ENCODE peak calls at places on chromosomes 13 and 19, in four cellular contexts. One of them, this sample, is unnamed.

GRCh38 chr19:42360787-42361544 is 29.1 kb downstream of the CNFN start:
- DNase-seq in AG04450: no peak
- DNase-seq in body of pancreas: no peak
- DNase-seq in AG10803: no peak
- DNase-seq in this sample: no peak

GRCh38 chr19:19539738-19540703 is 2.0 kb downstream of the CILP2 start:
- DNase-seq in AG04450: no peak
- DNase-seq in body of pancreas: peak; percentile 64
- DNase-seq in AG10803: peak; percentile 57
- DNase-seq in this sample: peak; percentile 50

GRCh38 chr19:45428385-45429231 is 4.9 kb upstream of the ERCC1 start:
- DNase-seq in AG04450: no peak
- DNase-seq in body of pancreas: no peak
- DNase-seq in AG10803: peak; percentile 52
- DNase-seq in this sample: peak; percentile 62

GRCh38 chr13:91085127-91085526 is 262.4 kb upstream of the MIR17HG start:
- DNase-seq in AG04450: no peak
- DNase-seq in body of pancreas: no peak
- DNase-seq in AG10803: no peak
- DNase-seq in this sample: no peak

GRCh38 chr19:34838248-34838647 is 65.2 kb upstream of the ZNF599 start:
- DNase-seq in AG04450: no peak
- DNase-seq in body of pancreas: no peak
- DNase-seq in AG10803: no peak
- DNase-seq in this sample: peak; percentile 25

GRCh38 chr19:1857648-1858326 is 5.6 kb downstream of the KLF16 start:
- DNase-seq in AG04450: no peak
- DNase-seq in body of pancreas: peak; percentile 37
- DNase-seq in AG10803: no peak
- DNase-seq in this sample: no peak

GRCh38 chr19:6930190-6930589 is 42.8 kb downstream of the ADGRE1 start:
- DNase-seq in AG04450: no peak
- DNase-seq in body of pancreas: no peak
- DNase-seq in AG10803: no peak
- DNase-seq in this sample: no peak

GRCh38 chr19:23769691-23770468 is 11.2 kb upstream of the ZNF681 start:
- DNase-seq in AG04450: no peak
- DNase-seq in body of pancreas: no peak
- DNase-seq in AG10803: no peak
- DNase-seq in this sample: no peak

GRCh38 chr13:76836311-76836710 is 49.9 kb downstream of the KCTD12 start:
- DNase-seq in AG04450: no peak
- DNase-seq in body of pancreas: no peak
- DNase-seq in AG10803: peak; percentile 57
- DNase-seq in this sample: no peak

GRCh38 chr13:97881556-97881955 is 71.9 kb upstream of the IPO5 start:
- DNase-seq in AG04450: no peak
- DNase-seq in body of pancreas: no peak
- DNase-seq in AG10803: no peak
- DNase-seq in this sample: no peak

GRCh38 chr19:39406656-39407393 is at the start of gene ZFP36:
- DNase-seq in AG04450: peak; percentile 60
- DNase-seq in body of pancreas: peak; percentile 92
- DNase-seq in AG10803: peak; percentile 84
- DNase-seq in this sample: peak; percentile 86

GRCh38 chr19:43664008-43664407 is 6.0 kb downstream of the PLAUR start:
- DNase-seq in AG04450: no peak
- DNase-seq in body of pancreas: peak; percentile 27
- DNase-seq in AG10803: no peak
- DNase-seq in this sample: no peak

GRCh38 chr19:37991841-37992248 is 84.8 kb downstream of the SIPA1L3 start:
- DNase-seq in AG04450: no peak
- DNase-seq in body of pancreas: no peak
- DNase-seq in AG10803: no peak
- DNase-seq in this sample: no peak

DNA sequence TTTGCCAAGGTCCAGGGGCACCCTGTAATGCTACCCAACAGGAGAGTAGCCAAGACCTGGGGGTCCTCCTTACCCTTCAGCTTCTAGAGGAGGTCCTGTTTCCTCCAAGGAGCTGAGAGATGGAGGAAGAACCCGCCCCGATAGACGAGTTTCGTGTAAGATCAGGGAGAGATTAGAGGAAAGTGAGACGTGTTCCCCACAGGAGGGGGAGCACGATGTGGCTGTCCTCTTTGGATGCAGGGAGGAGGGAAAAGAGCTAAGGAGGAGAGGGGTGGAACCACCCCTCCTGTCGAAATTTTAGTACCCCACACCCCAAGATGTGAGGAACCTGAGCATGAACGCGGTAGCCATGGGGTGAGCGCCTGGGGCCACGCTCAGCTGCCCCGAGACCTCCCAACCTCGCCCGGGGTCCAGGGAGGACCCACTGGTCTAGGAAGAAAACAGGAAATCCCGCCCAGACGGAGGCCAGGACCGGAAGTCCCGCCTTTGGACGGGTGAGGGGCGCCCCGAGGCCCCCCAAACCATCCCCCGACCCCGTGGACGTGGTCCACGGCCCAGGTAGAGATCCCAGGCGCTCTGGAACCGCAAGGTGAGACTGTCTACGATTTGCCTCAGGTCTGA is 1.2 kb downstream of the AKT1S1 start:
- DNase-seq in AG04450: no peak
- DNase-seq in body of pancreas: peak; percentile 48
- DNase-seq in AG10803: peak; percentile 27
- DNase-seq in this sample: peak; percentile 60
- H3K4me3 ChIP-seq in AG04450: peak overlapping the region; percentile 98
- H3K4me3 ChIP-seq in body of pancreas: peak overlapping the region; percentile 92
- H3K4me3 ChIP-seq in AG10803: peak overlapping the region; percentile 100
- H3K4me3 ChIP-seq in this sample: peak overlapping the region; percentile 100

DNA sequence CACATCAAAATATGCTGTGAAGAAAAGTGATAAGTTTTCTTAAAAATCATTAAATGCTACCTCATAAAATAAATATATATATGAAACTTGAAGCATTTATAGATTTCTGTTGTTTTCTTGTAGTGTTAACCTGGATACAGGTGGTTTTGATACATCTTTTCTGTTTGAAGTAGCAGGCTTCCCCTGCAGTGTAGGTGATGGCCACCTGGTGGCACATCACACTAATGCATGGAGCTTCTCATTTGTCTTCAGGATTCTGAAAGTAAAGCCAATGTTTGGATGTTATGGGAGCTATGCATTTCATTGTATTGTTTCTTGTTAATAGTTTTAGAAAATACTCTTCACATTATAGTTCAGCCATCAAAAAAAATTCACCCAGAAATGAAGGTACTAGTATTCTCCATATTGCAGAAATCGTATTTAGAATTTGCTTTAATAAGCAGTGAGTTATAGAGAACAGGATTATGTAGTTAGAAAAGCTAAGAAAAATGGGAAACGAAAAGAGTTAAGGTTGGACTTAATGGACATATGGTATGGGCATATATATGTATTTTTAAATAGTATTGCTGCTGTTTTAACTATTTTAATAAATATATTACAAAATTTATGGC is 18.7 kb downstream of the GPR180 start:
- DNase-seq in AG04450: no peak
- DNase-seq in body of pancreas: no peak
- DNase-seq in AG10803: peak; percentile 24
- DNase-seq in this sample: peak; percentile 56
- TF ChIP-seq CTCF in AG04450: peak; percentile 85
- TF ChIP-seq CTCF in body of pancreas: peak; percentile 27
- TF ChIP-seq CTCF in AG10803: peak; percentile 67
- TF ChIP-seq CTCF in this sample: peak; percentile 75

GRCh38 chr13:46369506-46370268 is 17.4 kb downstream of the RUBCNL start:
- DNase-seq in AG04450: peak; percentile 43
- DNase-seq in body of pancreas: no peak
- DNase-seq in AG10803: peak; percentile 93
- DNase-seq in this sample: peak; percentile 91
- H3K4me3 ChIP-seq in AG04450: no peak overlapping the region
- H3K4me3 ChIP-seq in body of pancreas: no peak overlapping the region
- H3K4me3 ChIP-seq in AG10803: no peak overlapping the region
- H3K4me3 ChIP-seq in this sample: no peak overlapping the region

GRCh38 chr19:15156391-15156790 is 44.4 kb downstream of the NOTCH3 start:
- DNase-seq in AG04450: no peak
- DNase-seq in body of pancreas: no peak
- DNase-seq in AG10803: no peak
- DNase-seq in this sample: no peak

GRCh38 chr19:15166700-15167099 is 34.1 kb downstream of the NOTCH3 start:
- DNase-seq in AG04450: no peak
- DNase-seq in body of pancreas: no peak
- DNase-seq in AG10803: no peak
- DNase-seq in this sample: peak; percentile 37

GRCh38 chr19:15159251-15159650 is 41.5 kb downstream of the NOTCH3 start:
- DNase-seq in AG04450: no peak
- DNase-seq in body of pancreas: no peak
- DNase-seq in AG10803: peak; percentile 17
- DNase-seq in this sample: peak; percentile 15

DNA sequence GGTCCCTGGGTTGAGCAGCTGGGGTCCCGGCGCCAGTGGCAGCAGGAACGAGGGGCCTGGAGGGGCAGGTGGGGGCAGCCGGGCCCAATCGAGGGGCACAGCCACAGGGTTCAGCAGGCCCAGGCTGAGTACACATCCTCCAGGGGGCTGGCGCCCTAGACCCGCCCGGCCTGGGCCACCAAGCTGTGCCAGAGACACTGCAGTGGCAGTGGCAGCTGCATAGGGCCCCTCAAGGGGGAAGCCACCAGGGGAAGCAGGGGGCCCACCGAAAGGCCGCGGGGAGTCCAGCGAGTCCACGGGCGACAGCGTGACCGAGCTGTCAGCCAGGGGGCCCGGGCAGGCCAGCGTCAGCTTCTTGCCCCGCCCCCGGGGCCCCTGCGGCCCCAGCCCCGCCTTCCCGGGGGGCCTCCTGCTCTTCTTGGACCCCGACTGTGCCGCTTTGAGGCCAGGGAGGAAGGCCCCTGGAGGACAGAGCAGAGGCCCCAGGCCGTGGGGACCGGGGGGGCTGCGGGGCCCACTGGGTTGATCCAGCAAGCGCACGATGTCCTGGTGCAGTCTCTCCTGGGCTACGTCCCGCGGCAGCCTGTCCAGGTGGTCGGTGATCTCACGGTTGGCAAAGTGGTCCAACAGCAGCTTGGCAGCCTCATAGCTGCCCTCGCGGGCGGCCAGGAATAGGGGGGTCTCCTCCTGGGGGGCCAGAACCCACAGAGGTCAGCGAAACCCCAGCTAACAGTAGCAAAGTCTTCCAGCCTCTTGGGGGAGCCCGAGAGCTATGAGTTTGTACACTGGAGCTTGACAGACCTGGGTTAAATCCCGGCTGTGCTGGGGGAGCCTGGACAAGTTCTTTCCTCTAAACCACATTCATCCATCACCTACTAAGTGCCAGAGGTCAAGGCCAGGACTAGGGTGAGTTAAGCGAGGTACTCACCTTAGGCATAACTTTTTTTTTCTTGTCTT is 39.5 kb downstream of the NOTCH3 start:
- DNase-seq in AG04450: no peak
- DNase-seq in body of pancreas: no peak
- DNase-seq in AG10803: peak; percentile 46
- DNase-seq in this sample: peak; percentile 39
- TF ChIP-seq CTCF in AG04450: peak; percentile 48
- TF ChIP-seq CTCF in body of pancreas: no peak
- TF ChIP-seq CTCF in AG10803: peak; percentile 62
- TF ChIP-seq CTCF in this sample: peak; percentile 56

GRCh38 chr19:48818234-48818823 is 7.5 kb upstream of the BCAT2 start:
- DNase-seq in AG04450: no peak
- DNase-seq in body of pancreas: peak; percentile 97
- DNase-seq in AG10803: no peak
- DNase-seq in this sample: no peak

GRCh38 chr19:48821633-48822032 is 10.8 kb upstream of the BCAT2 start:
- DNase-seq in AG04450: no peak
- DNase-seq in body of pancreas: no peak
- DNase-seq in AG10803: no peak
- DNase-seq in this sample: no peak

GRCh38 chr19:48819366-48819816 is 8.6 kb upstream of the BCAT2 start:
- DNase-seq in AG04450: peak; percentile 59
- DNase-seq in body of pancreas: peak; percentile 98
- DNase-seq in AG10803: peak; percentile 97
- DNase-seq in this sample: peak; percentile 99

GRCh38 chr19:48826606-48827020 is 9.7 kb downstream of the HSD17B14 start:
- DNase-seq in AG04450: no peak
- DNase-seq in body of pancreas: peak; percentile 81
- DNase-seq in AG10803: no peak
- DNase-seq in this sample: no peak

GRCh38 chr19:48822514-48822913 is 11.7 kb upstream of the BCAT2 start:
- DNase-seq in AG04450: no peak
- DNase-seq in body of pancreas: no peak
- DNase-seq in AG10803: no peak
- DNase-seq in this sample: no peak
- H3K4me3 ChIP-seq in AG04450: no peak overlapping the region
- H3K4me3 ChIP-seq in body of pancreas: no peak overlapping the region
- H3K4me3 ChIP-seq in AG10803: no peak overlapping the region
- H3K4me3 ChIP-seq in this sample: no peak overlapping the region

DNA sequence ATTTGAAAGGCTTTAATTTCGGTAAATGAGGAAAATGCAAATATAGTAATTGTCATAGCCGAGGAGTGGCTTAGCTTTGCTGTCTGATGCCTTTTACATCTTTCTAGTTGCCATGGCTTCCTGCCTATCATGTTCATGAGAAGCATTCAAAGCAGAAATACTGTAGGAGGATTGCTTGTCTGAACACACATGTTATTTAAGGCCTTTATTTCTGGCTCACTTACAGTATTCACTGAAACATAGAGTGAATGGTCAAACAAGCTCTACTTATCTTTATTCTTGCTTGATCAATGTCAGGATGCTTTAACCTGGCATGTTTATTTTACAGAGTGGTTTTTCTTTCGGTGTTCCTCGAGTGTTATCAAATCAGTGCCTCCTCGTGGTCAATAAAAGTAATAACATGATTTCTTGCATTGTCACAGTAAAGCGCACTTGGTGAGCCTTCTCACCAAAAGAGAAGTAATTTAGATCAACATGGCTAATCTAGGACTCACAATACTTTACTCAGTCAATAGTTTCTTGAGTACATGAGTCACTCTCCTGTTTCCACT is 73.5 kb upstream of the PCDH17 start:
- DNase-seq in AG04450: no peak
- DNase-seq in body of pancreas: no peak
- DNase-seq in AG10803: no peak
- DNase-seq in this sample: no peak
- TF ChIP-seq CTCF in AG04450: no peak
- TF ChIP-seq CTCF in body of pancreas: no peak
- TF ChIP-seq CTCF in AG10803: no peak
- TF ChIP-seq CTCF in this sample: no peak

GRCh38 chr19:677201-677600 is 1.0 kb downstream of the FSTL3 start:
- DNase-seq in AG04450: peak; percentile 18
- DNase-seq in body of pancreas: peak; percentile 70
- DNase-seq in AG10803: peak; percentile 82
- DNase-seq in this sample: peak; percentile 89
- H3K4me3 ChIP-seq in AG04450: peak overlapping the region; percentile 75
- H3K4me3 ChIP-seq in body of pancreas: no peak overlapping the region
- H3K4me3 ChIP-seq in AG10803: peak overlapping the region; percentile 86
- H3K4me3 ChIP-seq in this sample: peak overlapping the region; percentile 79

GRCh38 chr13:33392794-33393371 is 107.3 kb upstream of the STARD13 start:
- DNase-seq in AG04450: no peak
- DNase-seq in body of pancreas: no peak
- DNase-seq in AG10803: no peak
- DNase-seq in this sample: no peak

GRCh38 chr13:33383724-33384577 is 98.4 kb upstream of the STARD13 start:
- DNase-seq in AG04450: no peak
- DNase-seq in body of pancreas: peak; percentile 93
- DNase-seq in AG10803: no peak
- DNase-seq in this sample: no peak

GRCh38 chr13:33394294-33394932 is 108.9 kb upstream of the STARD13 start:
- DNase-seq in AG04450: no peak
- DNase-seq in body of pancreas: no peak
- DNase-seq in AG10803: no peak
- DNase-seq in this sample: no peak

GRCh38 chr13:33388254-33388998 is 102.9 kb upstream of the STARD13 start:
- DNase-seq in AG04450: no peak
- DNase-seq in body of pancreas: no peak
- DNase-seq in AG10803: peak; percentile 4
- DNase-seq in this sample: no peak
- TF ChIP-seq CTCF in AG04450: no peak
- TF ChIP-seq CTCF in body of pancreas: no peak
- TF ChIP-seq CTCF in AG10803: no peak
- TF ChIP-seq CTCF in this sample: no peak

This sample was measured in cardiac fibroblast.